ENCODE peak calls at places on chromosomes 6 and 20, in six cellular contexts. W, H, O, J, F and L are unnamed samples.

GRCh38 chr6:131680868-131681267 is 20.3 kb downstream of the OR2A4 start:
- DNase-seq in F (no peak), W (no peak), O (no peak), H (no peak), J (no peak), L (no peak)

GRCh38 chr6:104573372-104573771 is 286.3 kb downstream of the HACE1 start:
- DNase-seq in J (no peak), H (no peak), O (no peak), W (no peak), F (no peak), L (no peak)

GRCh38 chr20:46787986-46788762 is 78.7 kb downstream of the SLC2A10 start:
- DNase-seq in F (no peak), J (no peak), O (no peak), W (no peak), H (no peak), L (no peak)

GRCh38 chr20:34995192-34995591 is 39.5 kb downstream of the MYH7B start:
- DNase-seq in W (no peak), F (no peak), J (no peak), O (no peak), H (no peak), L (no peak)

GRCh38 chr6:9139762-9140161 is 704.4 kb upstream of the SLC35B3 start:
- DNase-seq in F (no peak), H (no peak), W (peak; percentile 74), O (peak; percentile 34), J (no peak), L (peak; percentile 81)

GRCh38 chr6:155328074-155328538 is 13.8 kb upstream of the TFB1M start:
- DNase-seq in O (no peak), H (no peak), W (no peak), F (no peak), J (no peak), L (no peak)

GRCh38 chr6:20234136-20234535 is 21.9 kb upstream of the MBOAT1 start:
- DNase-seq in O (no peak), F (no peak), H (no peak), J (no peak), W (no peak), L (no peak)

GRCh38 chr6:100116409-100117194 is 122.6 kb upstream of the MCHR2 start:
- DNase-seq in W (peak; percentile 87), J (no peak), H (no peak), F (peak; percentile 81), O (peak; percentile 52), L (peak; percentile 74)

GRCh38 chr20:64047968-64048401 is 1.5 kb downstream of the SOX18 start:
- DNase-seq in F (no peak), O (no peak), H (no peak), J (no peak), W (no peak), L (no peak)

GRCh38 chr6:66403965-66404364 is 696.9 kb upstream of the EYS start:
- DNase-seq in W (no peak), F (no peak), J (no peak), O (no peak), H (no peak), L (no peak)

GRCh38 chr6:159695984-159696383 is 2.9 kb upstream of the SOD2 start:
- DNase-seq in W (no peak), F (no peak), J (no peak), O (peak; percentile 49), H (no peak), L (peak; percentile 38)

GRCh38 chr6:165220030-165220429 is 89.4 kb downstream of the C6orf118 start:
- DNase-seq in J (no peak), H (no peak), O (no peak), W (no peak), F (no peak), L (no peak)

GRCh38 chr6:87700729-87701675 is 1.0 kb downstream of the AKIRIN2 start:
- DNase-seq in F (peak; percentile 57), H (no peak), W (peak; percentile 58), O (no peak), J (no peak), L (peak; percentile 75)

GRCh38 chr6:159899994-159900745 is 9.4 kb downstream of the MAS1 start:
- DNase-seq in F (peak; percentile 43), J (no peak), W (peak; percentile 72), O (peak; percentile 77), H (peak; percentile 93), L (peak; percentile 95)

GRCh38 chr6:98669371-98669770 is 165.0 kb upstream of the POU3F2 start:
- DNase-seq in W (no peak), J (no peak), F (no peak), O (no peak), H (no peak), L (no peak)

GRCh38 chr20:25077610-25078169 is 4.3 kb downstream of the VSX1 start:
- DNase-seq in W (peak; percentile 16), F (peak; percentile 37), H (no peak), O (no peak), J (no peak), L (no peak)

GRCh38 chr6:101399627-101399955 is 6.1 kb downstream of the GRIK2 start:
- DNase-seq in O (no peak), F (no peak), J (no peak), H (no peak), W (no peak), L (no peak)

GRCh38 chr6:90397929-90398674 is 101.5 kb upstream of the BACH2 start:
- DNase-seq in O (no peak), W (no peak), J (no peak), F (no peak), H (no peak), L (no peak)

GRCh38 chr20:21430031-21430430 is 32.7 kb upstream of the NKX2-4 start:
- DNase-seq in O (no peak), J (no peak), F (no peak), W (no peak), H (no peak), L (no peak)

GRCh38 chr20:48455606-48456360 is 372.0 kb downstream of the PREX1 start:
- DNase-seq in F (no peak), O (no peak), H (no peak), W (no peak), J (no peak), L (no peak)

GRCh38 chr6:7042654-7043545 is 64.9 kb upstream of the RREB1 start:
- DNase-seq in O (no peak), F (no peak), J (no peak), W (no peak), H (no peak), L (no peak)

GRCh38 chr20:62496525-62497218 is 20.9 kb upstream of the GATA5 start:
- DNase-seq in W (no peak), J (no peak), H (no peak), F (no peak), O (no peak), L (no peak)

GRCh38 chr6:11806561-11807317 is 28.1 kb upstream of the ADTRP start:
- DNase-seq in W (no peak), J (no peak), F (no peak), H (no peak), O (no peak), L (no peak)

GRCh38 chr20:38499366-38499765 is 26.7 kb downstream of the RALGAPB start:
- DNase-seq in H (no peak), J (no peak), F (no peak), W (no peak), O (no peak), L (no peak)

GRCh38 chr6:135909737-135910387 is 58.4 kb downstream of the PDE7B start:
- DNase-seq in W (peak; percentile 62), J (no peak), H (no peak), O (no peak), F (peak; percentile 59), L (peak; percentile 43)

GRCh38 chr6:35583893-35584688 is 71.4 kb upstream of the TULP1 start:
- DNase-seq in H (no peak), J (no peak), F (peak; percentile 86), O (peak; percentile 53), W (peak; percentile 88), L (peak; percentile 54)
- TF ChIP-seq CTCF in H (peak; percentile 65), J (no peak), F (peak; percentile 79), O (peak; percentile 88), W (peak; percentile 84), L (peak; percentile 94)

DNA sequence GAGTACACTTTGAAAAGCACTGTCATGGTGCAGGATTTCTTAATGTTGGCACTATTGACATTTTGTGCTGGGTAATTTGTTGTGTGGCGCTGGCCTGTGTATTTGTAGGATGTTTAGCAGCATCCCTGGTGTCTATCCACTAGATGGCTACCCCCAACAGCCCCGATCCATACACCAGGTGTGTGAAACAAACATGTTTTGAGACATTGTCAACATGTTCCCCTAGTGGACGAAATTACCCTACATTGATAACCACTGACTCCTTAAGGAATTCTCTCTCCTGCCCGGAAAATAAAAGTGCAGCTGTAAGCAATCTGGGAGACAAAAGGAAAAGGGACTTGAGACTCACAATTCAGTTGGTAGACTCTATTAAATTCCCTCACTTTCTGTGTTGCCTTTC is 52.6 kb upstream of the TMEM200A start:
- DNase-seq in F (no peak), J (no peak), H (no peak), W (no peak), O (no peak), L (no peak)
- TF ChIP-seq CTCF in F (peak; percentile 13), J (no peak), H (no peak), W (no peak), O (peak; percentile 14), L (peak; percentile 42)

GRCh38 chr6:43985329-43985728 is 141.9 kb downstream of the MRPL14 start:
- DNase-seq in J (no peak), F (no peak), W (no peak), H (no peak), O (no peak), L (no peak)

GRCh38 chr6:43986177-43986825 is 141.0 kb downstream of the MRPL14 start:
- DNase-seq in W (no peak), F (no peak), O (no peak), H (no peak), J (no peak), L (no peak)

GRCh38 chr6:43983632-43984031 is 143.6 kb downstream of the MRPL14 start:
- DNase-seq in F (no peak), J (peak; percentile 16), H (no peak), O (no peak), W (no peak), L (no peak)

GRCh38 chr6:43983191-43983590 is 144.1 kb downstream of the MRPL14 start:
- DNase-seq in H (no peak), J (peak; percentile 13), O (no peak), F (no peak), W (no peak), L (no peak)

GRCh38 chr6:43984442-43985321 is 142.6 kb downstream of the MRPL14 start:
- DNase-seq in W (peak; percentile 71), O (no peak), H (no peak), F (peak; percentile 31), J (no peak), L (no peak)
- TF ChIP-seq CTCF in W (no peak), O (no peak), H (no peak), F (no peak), J (no peak), L (no peak)

GRCh38 chr6:31350551-31350950 is 6.4 kb downstream of the HLA-B start:
- DNase-seq in F (no peak), J (no peak), H (no peak), W (no peak), O (no peak), L (no peak)

GRCh38 chr6:31339210-31339609 is 17.8 kb downstream of the HLA-B start:
- DNase-seq in H (no peak), O (no peak), W (no peak), F (no peak), J (no peak), L (no peak)

GRCh38 chr6:31350973-31351733 is 5.8 kb downstream of the HLA-B start:
- DNase-seq in O (no peak), F (no peak), J (no peak), H (no peak), W (no peak), L (no peak)

GRCh38 chr6:31340228-31340627 is 16.8 kb downstream of the HLA-B start:
- DNase-seq in F (no peak), H (no peak), O (no peak), J (no peak), W (no peak), L (no peak)

GRCh38 chr6:31345026-31345730 is 11.8 kb downstream of the HLA-B start:
- DNase-seq in J (no peak), F (peak; percentile 18), O (no peak), H (no peak), W (peak; percentile 72), L (no peak)
- TF ChIP-seq CTCF in J (no peak), F (no peak), O (no peak), H (no peak), W (no peak), L (no peak)